ENCODE peak calls at places on chromosome 9, in nine cellular contexts. J is stromal cell of bone marrow; S is right cardiac atrium; I is left ventricle myocardium superior; H is foreskin fibroblast; X is stimulated activated CD8-positive, alpha-beta memory T cell treated with anti-CD3 and anti-CD28 coated beads, Interleukin-4, amount 100 ng/mL, for 24 hours; O is mucosa of descending colon; T is prostate gland; Q is left cardiac atrium. C is an unnamed sample.

GRCh38 chr9:90665072-90665471 is 22.4 kb upstream of the DIRAS2 start:
- DNase-seq in I (no peak), J (no peak), T (no peak), O (no peak), H (no peak), S (no peak), X (no peak), Q (no peak), C (no peak)

GRCh38 chr9:17481565-17481964 is 97.3 kb upstream of the SH3GL2 start:
- DNase-seq in O (no peak), J (no peak), X (no peak), Q (no peak), S (peak; percentile 25), H (no peak), I (peak; percentile 17), T (no peak), C (no peak)

GRCh38 chr9:135321580-135321979 is 158.0 kb upstream of the PPP1R26 start:
- DNase-seq in X (no peak), T (no peak), J (no peak), S (peak; percentile 14), H (no peak), I (no peak), Q (no peak), O (no peak), C (no peak)

GRCh38 chr9:136011703-136012496 is 50.7 kb upstream of the UBAC1 start:
- DNase-seq in Q (peak; percentile 94), X (no peak), T (no peak), J (peak; percentile 18), S (peak; percentile 96), O (peak; percentile 72), H (peak; percentile 56), I (peak; percentile 94), C (no peak)

GRCh38 chr9:136095028-136095494 is at the start of gene NACC2:
- DNase-seq in I (peak; percentile 88), O (peak; percentile 85), S (peak; percentile 91), T (peak; percentile 64), H (no peak), J (peak; percentile 47), X (no peak), Q (peak; percentile 79), C (no peak)

GRCh38 chr9:90773593-90773992 is 28.0 kb upstream of the SYK start:
- DNase-seq in Q (no peak), I (no peak), T (no peak), J (no peak), S (no peak), O (no peak), H (no peak), X (no peak), C (no peak)

GRCh38 chr9:109417585-109418544 is 80.2 kb downstream of the PTPN3 start:
- DNase-seq in S (no peak), O (no peak), I (no peak), H (no peak), J (no peak), X (no peak), Q (no peak), T (no peak), C (no peak)

GRCh38 chr9:15416880-15417279 is 5.8 kb upstream of the SNAPC3 start:
- DNase-seq in I (no peak), H (no peak), T (no peak), Q (no peak), S (no peak), J (peak; percentile 37), O (no peak), X (no peak), C (no peak)

GRCh38 chr9:37413311-37413710 is 9.2 kb upstream of the GRHPR start:
- DNase-seq in S (no peak), J (no peak), O (no peak), Q (no peak), I (no peak), H (no peak), T (no peak), X (no peak), C (no peak)

GRCh38 chr9:126587187-126588185 is 26.2 kb upstream of the LMX1B start:
- DNase-seq in Q (peak; percentile 89), T (no peak), J (no peak), H (no peak), X (no peak), I (peak; percentile 88), O (no peak), S (peak; percentile 94), C (no peak)

GRCh38 chr9:125541840-125542243 is 165.2 kb downstream of the MAPKAP1 start:
- DNase-seq in H (no peak), Q (peak; percentile 36), O (no peak), T (no peak), X (no peak), J (no peak), S (peak; percentile 50), I (peak; percentile 40), C (no peak)

GRCh38 chr9:250039-250438 is 35.4 kb downstream of the DOCK8 start:
- DNase-seq in X (no peak), T (no peak), H (no peak), J (no peak), Q (no peak), S (no peak), O (no peak), I (no peak), C (no peak)

GRCh38 chr9:86009133-86009532 is 68.2 kb downstream of the NAA35 start:
- DNase-seq in O (no peak), X (no peak), T (no peak), I (no peak), Q (no peak), J (no peak), S (no peak), H (no peak), C (no peak)

GRCh38 chr9:117021881-117022280 is 334.8 kb downstream of the TRIM32 start:
- DNase-seq in O (no peak), H (no peak), Q (no peak), S (no peak), J (no peak), I (no peak), X (no peak), T (no peak), C (no peak)

GRCh38 chr9:93169444-93169843 is 14.5 kb upstream of the WNK2 start:
- DNase-seq in H (no peak), X (no peak), T (no peak), Q (no peak), J (no peak), S (no peak), O (no peak), I (no peak), C (no peak)

GRCh38 chr9:82729991-82730390 is 333.0 kb downstream of the RASEF start:
- DNase-seq in O (no peak), J (no peak), T (no peak), S (no peak), H (no peak), X (no peak), Q (no peak), I (no peak), C (no peak)

GRCh38 chr9:109794361-109795012 is 14.5 kb downstream of the PALM2AKAP2 start:
- DNase-seq in S (peak; percentile 67), X (no peak), H (no peak), J (peak; percentile 27), O (no peak), Q (no peak), T (no peak), I (peak; percentile 45), C (no peak)

GRCh38 chr9:118522093-118523028 is 818.2 kb downstream of the TLR4 start:
- DNase-seq in S (peak; percentile 46), O (no peak), T (no peak), X (no peak), I (no peak), Q (peak; percentile 46), H (peak; percentile 4), J (peak; percentile 46), C (peak; percentile 12)

GRCh38 chr9:127066775-127067111 is 55.7 kb downstream of the ANGPTL2 start:
- DNase-seq in O (no peak), Q (no peak), T (no peak), J (no peak), I (no peak), S (no peak), H (no peak), X (no peak), C (peak; percentile 35)

GRCh38 chr9:98795970-98796363 is 388 bp downstream of the ANKS6 start:
- DNase-seq in J (no peak), Q (no peak), X (no peak), I (peak; percentile 66), O (no peak), T (no peak), H (no peak), S (peak; percentile 74), C (no peak)

GRCh38 chr9:88006511-88007290 is 32.4 kb upstream of the CDK20 start:
- DNase-seq in X (no peak), I (no peak), T (no peak), J (no peak), Q (no peak), H (no peak), S (no peak), O (no peak), C (no peak)

GRCh38 chr9:4494337-4494736 is 4.1 kb downstream of the SLC1A1 start:
- DNase-seq in I (no peak), J (no peak), T (no peak), S (no peak), Q (no peak), X (no peak), H (no peak), O (no peak), C (no peak)

GRCh38 chr9:109467936-109468335 is 30.2 kb downstream of the PTPN3 start:
- DNase-seq in Q (no peak), J (no peak), O (no peak), T (no peak), X (no peak), S (no peak), I (no peak), H (peak; percentile 23), C (no peak)

GRCh38 chr9:14320272-14321245 is 6.6 kb upstream of the NFIB start:
- DNase-seq in O (no peak), Q (peak; percentile 39), X (no peak), I (no peak), S (peak; percentile 46), J (peak; percentile 82), T (no peak), H (peak; percentile 88), C (peak; percentile 96)